ENCODE peak calls at places on chromosomes 6 and 20, in four cellular contexts. Z is dorsolateral prefrontal cortex, F is foreskin fibroblast, R is bronchial epithelial cell. T is an unnamed sample.

GRCh38 chr6:165807249-165807951 is 144.4 kb upstream of the PDE10A start:
- DNase-seq in Z (no peak), F (no peak), R (no peak), T (no peak)

GRCh38 chr20:25525857-25526256 is 59.5 kb downstream of the NINL start:
- DNase-seq in Z (no peak), F (peak), R (peak), T (peak)

GRCh38 chr6:12472601-12473038 is 182.5 kb downstream of the EDN1 start:
- DNase-seq in Z (no peak), F (peak), R (peak), T (no peak)

GRCh38 chr6:131084982-131085381 is 21.9 kb upstream of the EPB41L2 start:
- DNase-seq in Z (no peak), F (no peak), R (no peak), T (no peak)

GRCh38 chr20:50305636-50306477 is 115.2 kb downstream of the CEBPB start:
- DNase-seq in Z (no peak), F (peak), R (peak), T (no peak)

GRCh38 chr6:164507197-164507957 is 802.0 kb downstream of the C6orf118 start:
- DNase-seq in Z (no peak), F (no peak), R (no peak), T (no peak)

GRCh38 chr6:106107043-106107613 is 21.0 kb downstream of the PRDM1 start:
- DNase-seq in Z (no peak), F (no peak), R (no peak), T (no peak)

GRCh38 chr20:62555642-62556420 is 80.0 kb upstream of the GATA5 start:
- DNase-seq in Z (no peak), F (no peak), R (no peak), T (no peak)

GRCh38 chr6:16130437-16130891 is 1.6 kb downstream of the MYLIP start:
- DNase-seq in Z (no peak), F (no peak), R (peak), T (no peak)

GRCh38 chr6:113731528-113731927 is 125.6 kb upstream of the MARCKS start:
- DNase-seq in Z (no peak), F (no peak), R (no peak), T (no peak)

GRCh38 chr6:9927271-9927670 is 487.6 kb downstream of the TFAP2A start:
- DNase-seq in Z (no peak), F (no peak), R (peak), T (no peak)

GRCh38 chr6:170305772-170306323 is 710 bp upstream of the FAM120B start:
- DNase-seq in Z (no peak), F (no peak), R (no peak), T (no peak)

GRCh38 chr6:138250513-138251247 is 32.4 kb upstream of the PBOV1 start:
- DNase-seq in Z (peak), F (peak), R (peak), T (peak)

GRCh38 chr6:138541793-138542481 is 42.6 kb upstream of the NHSL1 start:
- DNase-seq in Z (no peak), F (no peak), R (no peak), T (no peak)

GRCh38 chr6:111777357-111777756 is 95.9 kb downstream of the FYN start:
- DNase-seq in Z (no peak), F (no peak), R (no peak), T (no peak)

GRCh38 chr6:37820713-37821069 is 1.2 kb downstream of the ZFAND3 start:
- DNase-seq in Z (no peak), F (no peak), R (no peak), T (no peak)

GRCh38 chr20:38601216-38602184 is at the start of gene ARHGAP40:
- DNase-seq in Z (no peak), F (no peak), R (peak), T (no peak)

GRCh38 chr6:3385660-3386151 is 71.1 kb downstream of the SLC22A23 start:
- DNase-seq in Z (peak), F (no peak), R (no peak), T (no peak)

GRCh38 chr20:57395111-57395959 is 4.1 kb downstream of the RBM38 start:
- DNase-seq in Z (peak), F (peak), R (peak), T (no peak)

GRCh38 chr6:104612541-104612940 is 247.2 kb downstream of the HACE1 start:
- DNase-seq in Z (no peak), F (no peak), R (no peak), T (no peak)

GRCh38 chr6:163416640-163417253 is 2.2 kb downstream of the QKI start:
- DNase-seq in Z (peak), F (peak), R (peak), T (peak)

GRCh38 chr6:43911354-43911624 is 141.3 kb downstream of the VEGFA start:
- DNase-seq in Z (no peak), F (no peak), R (no peak), T (no peak)

GRCh38 chr6:7292856-7293255 is 20.1 kb downstream of the SSR1 start:
- DNase-seq in Z (no peak), F (no peak), R (no peak), T (no peak)

GRCh38 chr6:92723390-92723931 is 695.9 kb downstream of the EPHA7 start:
- DNase-seq in Z (no peak), F (no peak), R (no peak), T (no peak)

GRCh38 chr6:67412035-67412434 is 1223.0 kb upstream of the ADGRB3 start:
- DNase-seq in Z (no peak), F (no peak), R (no peak), T (no peak)

GRCh38 chr20:14717124-14718004 is 380.0 kb upstream of the FLRT3 start:
- DNase-seq in Z (no peak), F (no peak), R (no peak), T (no peak)

GRCh38 chr20:45429618-45430017 is 13.7 kb downstream of the PIGT start:
- DNase-seq in Z (no peak), F (no peak), R (no peak), T (no peak)

GRCh38 chr6:119147101-119148053 is 68.9 kb upstream of the FAM184A start:
- DNase-seq in Z (peak), F (peak), R (peak), T (peak)

GRCh38 chr6:131858765-131859490 is 51.1 kb downstream of the ENPP1 start:
- DNase-seq in Z (no peak), F (peak), R (peak), T (no peak)

GRCh38 chr20:43972692-43973091 is 58.0 kb downstream of the TOX2 start:
- DNase-seq in Z (no peak), F (no peak), R (no peak), T (no peak)

GRCh38 chr20:39880890-39881289 is 808.1 kb downstream of the MAFB start:
- DNase-seq in Z (no peak), F (no peak), R (peak), T (no peak)

GRCh38 chr20:21398505-21399057 is 1.3 kb upstream of the NKX2-4 start:
- DNase-seq in Z (no peak), F (no peak), R (no peak), T (no peak)

GRCh38 chr20:25139061-25139705 is 56.3 kb upstream of the ENTPD6 start:
- DNase-seq in Z (no peak), F (no peak), R (no peak), T (no peak)

GRCh38 chr20:53859684-53860083 is 210.7 kb downstream of the BCAS1 start:
- DNase-seq in Z (peak), F (peak), R (no peak), T (no peak)

GRCh38 chr6:116682334-116682712 is 1.3 kb downstream of the KPNA5 start:
- DNase-seq in Z (no peak), F (peak), R (peak), T (no peak)

GRCh38 chr6:54897462-54898189 is 51.1 kb downstream of the FAM83B start:
- DNase-seq in Z (no peak), F (no peak), R (no peak), T (no peak)

GRCh38 chr6:87393026-87393622 is 14.6 kb upstream of the CFAP206 start:
- DNase-seq in Z (peak), F (peak), R (peak), T (no peak)

DNA sequence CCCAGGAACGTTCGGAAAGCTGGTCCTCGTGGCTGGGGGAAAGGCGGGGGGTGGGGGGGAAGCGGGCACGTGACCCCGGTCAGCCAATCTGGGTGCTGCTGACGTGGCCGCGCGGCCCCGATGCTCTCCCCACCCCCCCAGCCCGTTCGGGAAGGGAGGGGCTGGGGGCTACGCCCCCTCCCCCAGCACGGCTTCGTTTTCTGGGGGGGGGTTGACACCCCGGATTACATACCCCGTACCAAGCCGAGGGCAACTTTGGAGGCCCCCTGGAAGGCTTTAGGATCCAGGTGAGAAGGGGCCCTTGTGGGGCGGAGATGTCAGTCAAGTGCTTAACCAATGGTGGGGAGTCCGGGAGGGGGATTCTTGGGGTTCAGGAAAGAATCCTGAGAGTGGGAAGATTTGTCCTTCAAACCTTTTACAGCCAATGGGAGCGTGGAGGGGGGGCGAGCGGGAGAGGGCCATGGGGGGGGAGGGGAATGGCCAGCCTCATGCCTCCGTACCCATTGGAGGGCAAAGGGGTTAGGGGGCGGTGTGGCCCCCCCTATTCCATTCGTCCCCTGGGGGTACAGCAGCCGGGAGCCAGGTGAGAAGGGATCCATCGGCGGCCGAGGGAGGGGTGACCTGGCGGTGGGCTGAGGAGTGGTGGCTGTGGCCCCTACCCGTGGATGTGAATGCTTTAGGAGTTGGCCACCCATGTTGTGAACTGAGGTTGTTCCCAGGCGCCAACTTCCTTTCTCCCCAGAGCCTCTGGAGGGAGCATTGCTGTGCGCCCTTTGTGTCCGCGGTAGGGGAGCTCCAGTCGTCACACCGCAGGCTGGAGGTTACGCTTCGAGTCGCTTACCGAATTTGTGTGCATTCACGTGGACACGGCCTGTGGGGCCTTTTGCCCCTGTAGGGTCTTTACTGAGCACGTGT is 633 bp downstream of the BRD2 start:
- DNase-seq in Z (peak), F (peak), R (peak), T (no peak)
- TF ChIP-seq CTCF in Z (no peak), F (no peak), R (peak), T (no peak)

DNA sequence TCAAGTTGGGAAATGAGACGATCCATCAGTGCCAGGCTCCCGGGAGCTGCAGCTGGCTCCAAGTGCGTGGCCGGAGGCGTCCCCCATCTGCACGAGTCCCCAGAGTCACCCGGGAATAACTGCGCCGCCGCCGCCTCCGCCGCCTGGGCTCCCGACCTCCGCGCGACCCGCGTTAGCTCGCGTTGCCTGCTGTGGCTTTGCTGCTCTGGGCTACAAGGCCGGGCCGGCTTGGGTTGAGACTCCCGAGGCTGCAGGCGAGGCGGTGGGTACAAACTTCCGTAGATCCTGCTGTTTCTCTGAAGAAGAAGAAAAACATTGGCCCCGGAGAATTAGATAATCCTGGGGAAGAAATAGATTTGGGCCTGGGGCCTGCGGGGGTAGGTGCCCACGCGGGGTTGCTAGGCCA is 7.4 kb upstream of the LAMP5 start:
- DNase-seq in Z (no peak), F (no peak), R (no peak), T (no peak)
- H3K4me3 ChIP-seq in Z (peak), F (no peak), R (no peak), T (no peak)

DNA sequence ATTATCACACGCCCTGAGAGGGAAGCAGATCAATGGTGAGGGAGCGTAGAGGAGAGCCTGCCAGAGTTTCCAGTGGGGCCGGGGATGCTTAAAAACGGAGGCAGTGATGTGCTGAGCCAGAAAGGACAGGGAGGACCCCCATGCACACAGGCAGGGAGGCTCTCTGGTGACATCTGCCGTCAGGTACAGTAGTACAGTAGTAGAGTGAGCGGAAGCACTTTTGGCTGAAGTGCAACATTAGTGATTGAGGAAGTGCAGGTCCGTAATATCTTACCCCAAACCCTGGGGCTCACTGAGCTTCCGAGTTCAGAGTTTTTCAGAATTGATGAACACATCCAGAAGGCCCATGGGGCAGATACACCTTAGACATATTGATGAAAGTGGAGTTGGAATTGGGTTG is 42.1 kb downstream of the GFRA4 start:
- DNase-seq in Z (no peak), F (no peak), R (no peak), T (no peak)
- TF ChIP-seq CTCF in Z (no peak), F (no peak), R (no peak), T (no peak)

DNA sequence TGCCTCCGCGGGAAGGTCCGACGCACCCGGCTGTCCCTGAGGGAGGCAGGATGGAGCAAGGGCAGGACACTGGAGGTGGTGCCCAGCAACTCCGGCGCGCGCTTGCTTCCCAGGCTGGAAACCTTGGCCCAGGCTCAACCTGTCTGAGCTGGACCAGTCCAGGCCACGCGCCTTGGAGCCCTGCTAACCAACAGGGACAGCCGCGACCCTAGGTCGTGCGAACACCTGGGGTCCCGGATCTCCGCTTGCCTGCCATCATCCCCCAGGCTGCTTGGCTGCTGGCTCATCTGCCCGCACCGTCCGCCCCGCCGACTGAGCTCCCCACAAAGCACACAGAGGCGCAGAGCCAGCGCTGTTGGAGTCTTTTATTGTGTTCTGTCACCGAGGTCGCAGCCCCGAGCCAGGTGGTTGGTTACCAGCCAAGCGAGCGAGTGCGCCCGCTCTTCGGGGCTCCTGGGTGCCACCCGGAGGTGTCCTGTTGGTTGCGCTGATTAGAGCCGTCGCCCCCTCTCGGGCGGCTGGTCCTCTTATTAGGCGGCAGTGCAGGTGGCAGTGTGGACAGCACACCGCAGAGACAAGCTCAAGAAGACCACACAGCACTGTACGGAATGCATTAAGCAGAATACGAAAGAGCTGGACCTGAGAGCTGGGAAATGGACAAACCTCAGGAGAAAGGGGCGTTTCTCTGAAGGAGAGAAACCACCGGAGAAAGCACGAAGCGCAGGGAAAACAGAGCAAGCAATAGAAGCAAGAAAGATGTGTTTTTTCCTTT is 3.8 kb downstream of the COL12A1 start:
- DNase-seq in Z (no peak), F (no peak), R (no peak), T (no peak)
- H3K4me3 ChIP-seq in Z (peak), F (peak), R (peak), T (peak)

GRCh38 chr20:7274870-7275269 is 507.4 kb downstream of the BMP2 start:
- DNase-seq in Z (no peak), F (no peak), R (peak), T (no peak)

GRCh38 chr20:7269452-7269851 is 502.0 kb downstream of the BMP2 start:
- DNase-seq in Z (no peak), F (no peak), R (peak), T (no peak)

GRCh38 chr20:7275628-7276237 is 508.2 kb downstream of the BMP2 start:
- DNase-seq in Z (no peak), F (no peak), R (no peak), T (no peak)

GRCh38 chr20:7272512-7272911 is 505.0 kb downstream of the BMP2 start:
- DNase-seq in Z (no peak), F (no peak), R (peak), T (no peak)
- TF ChIP-seq CTCF in Z (no peak), F (no peak), R (peak), T (no peak)

DNA sequence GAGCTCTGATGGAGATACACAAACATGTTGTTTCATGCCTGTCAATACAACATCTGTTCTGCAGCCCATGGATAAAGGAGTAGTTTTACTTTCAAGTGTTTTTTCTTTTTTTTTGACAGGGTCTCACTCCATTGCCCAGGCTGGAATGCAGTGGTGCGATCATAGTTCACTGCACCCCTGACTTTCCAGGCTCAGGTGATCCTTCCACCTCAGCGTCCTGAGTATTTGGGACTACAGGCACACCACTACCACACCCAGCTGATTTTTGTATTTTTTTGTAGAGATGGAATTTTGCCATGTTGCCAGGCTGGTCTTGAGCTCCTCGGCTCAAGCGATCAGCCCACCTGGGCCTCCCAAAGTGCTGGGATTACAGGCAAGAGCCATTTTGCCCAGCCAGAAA is 97.0 kb downstream of the SMAP1 start:
- DNase-seq in Z (no peak), F (no peak), R (no peak), T (no peak)
- H3K4me3 ChIP-seq in Z (no peak), F (no peak), R (no peak), T (no peak)

GRCh38 chr20:32470940-32471339 is 112.8 kb downstream of the ASXL1 start:
- DNase-seq in Z (no peak), F (no peak), R (no peak), T (no peak)

GRCh38 chr20:32472581-32473207 is 112.4 kb downstream of the NOL4L start:
- DNase-seq in Z (no peak), F (no peak), R (no peak), T (no peak)

GRCh38 chr20:32468860-32469259 is 110.7 kb downstream of the ASXL1 start:
- DNase-seq in Z (no peak), F (no peak), R (no peak), T (no peak)

GRCh38 chr20:32468313-32468640 is 110.1 kb downstream of the ASXL1 start:
- DNase-seq in Z (no peak), F (no peak), R (no peak), T (no peak)

GRCh38 chr20:32470025-32470861 is 112.1 kb downstream of the ASXL1 start:
- DNase-seq in Z (no peak), F (peak), R (peak), T (no peak)
- TF ChIP-seq CTCF in Z (no peak), F (peak), R (peak), T (peak)

GRCh38 chr6:14807971-14808370 is 437.9 kb upstream of the JARID2 start:
- DNase-seq in Z (no peak), F (no peak), R (no peak), T (no peak)

GRCh38 chr6:14804444-14805210 is 441.2 kb upstream of the JARID2 start:
- DNase-seq in Z (peak), F (peak), R (peak), T (peak)

GRCh38 chr6:14806101-14806500 is 439.8 kb upstream of the JARID2 start:
- DNase-seq in Z (no peak), F (no peak), R (no peak), T (no peak)

GRCh38 chr6:14810021-14810420 is 435.8 kb upstream of the JARID2 start:
- DNase-seq in Z (no peak), F (no peak), R (no peak), T (no peak)

DNA sequence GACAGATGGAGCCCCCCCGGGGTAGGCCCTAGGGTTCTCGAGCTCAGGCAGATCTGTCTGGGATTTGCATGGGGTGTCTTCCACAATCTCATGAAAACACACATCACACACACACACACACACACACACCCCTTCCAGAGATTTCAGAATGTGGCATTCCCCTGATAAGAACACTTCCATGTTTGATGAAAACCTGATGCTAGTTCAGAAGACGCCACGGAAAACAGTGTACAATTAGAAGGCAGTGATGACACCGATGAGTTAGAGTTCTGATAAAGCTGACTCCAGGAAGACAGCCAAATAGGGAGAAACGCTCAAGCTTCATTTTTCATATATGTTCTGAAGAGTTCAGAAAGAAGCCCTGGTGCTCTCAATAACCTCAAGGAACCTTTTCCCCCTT is 438.7 kb upstream of the JARID2 start:
- DNase-seq in Z (no peak), F (no peak), R (no peak), T (no peak)
- H3K4me3 ChIP-seq in Z (no peak), F (no peak), R (no peak), T (no peak)

GRCh38 chr6:34237722-34238506 is 1.2 kb downstream of the HMGA1 start:
- DNase-seq in Z (no peak), F (no peak), R (no peak), T (no peak)
- TF ChIP-seq CTCF in Z (peak), F (peak), R (peak), T (peak)

T was measured in AG04449.